ENCODE peak calls at places on chromosomes 7 and 10, in four cellular contexts. F is A549, R is ovary, V is K562. Q is an unnamed sample.

GRCh38 chr7:43362652-43363428 is 220.1 kb upstream of the STK17A start:
- DNase-seq in F (peak; percentile 12), R (peak; percentile 53), V (no peak), Q (no peak)

GRCh38 chr7:3710531-3710930 is 409.5 kb downstream of the SDK1 start:
- DNase-seq in F (no peak), R (no peak), V (no peak), Q (no peak)

GRCh38 chr10:65365878-65366277 is 1560.0 kb upstream of the LRRTM3 start:
- DNase-seq in F (peak; percentile 2), R (no peak), V (no peak), Q (no peak)

GRCh38 chr7:134480202-134480601 is 21.3 kb upstream of the AKR1B1 start:
- DNase-seq in F (no peak), R (no peak), V (no peak), Q (no peak)

GRCh38 chr7:26156454-26157365 is 4.7 kb downstream of the NFE2L3 start:
- DNase-seq in F (peak; percentile 44), R (no peak), V (peak; percentile 51), Q (no peak)

GRCh38 chr7:2572101-2572842 is 13.5 kb downstream of the IQCE start:
- DNase-seq in F (no peak), R (no peak), V (peak; percentile 64), Q (no peak)

GRCh38 chr7:18315241-18315640 is 180.3 kb upstream of the HDAC9 start:
- DNase-seq in F (no peak), R (no peak), V (no peak), Q (no peak)

GRCh38 chr7:51369746-51370145 is 53.1 kb upstream of the COBL start:
- DNase-seq in F (peak; percentile 33), R (no peak), V (peak; percentile 30), Q (no peak)

GRCh38 chr7:104328970-104329825 is 795 bp downstream of the LHFPL3 start:
- DNase-seq in F (no peak), R (no peak), V (no peak), Q (peak; percentile 76)

GRCh38 chr10:129531195-129531968 is 64.3 kb downstream of the MGMT start:
- DNase-seq in F (peak; percentile 6), R (no peak), V (no peak), Q (no peak)

GRCh38 chr10:42482411-42482810 is 156.0 kb downstream of the ZNF33B start:
- DNase-seq in F (no peak), R (no peak), V (no peak), Q (no peak)

GRCh38 chr10:55058800-55059199 is 257.8 kb upstream of the PCDH15 start:
- DNase-seq in F (no peak), R (no peak), V (no peak), Q (no peak)

GRCh38 chr7:91243591-91244368 is 20.5 kb upstream of the FZD1 start:
- DNase-seq in F (no peak), R (no peak), V (no peak), Q (no peak)

GRCh38 chr7:155796381-155797261 is 15.6 kb downstream of the SHH start:
- DNase-seq in F (peak; percentile 48), R (peak; percentile 71), V (peak; percentile 80), Q (peak; percentile 71)

GRCh38 chr7:120733143-120733542 is 124.8 kb downstream of the TSPAN12 start:
- DNase-seq in F (peak; percentile 55), R (no peak), V (no peak), Q (no peak)

GRCh38 chr7:47285860-47286491 is 295.9 kb downstream of the TNS3 start:
- DNase-seq in F (no peak), R (no peak), V (no peak), Q (no peak)

GRCh38 chr7:33905389-33906032 is at the start of gene BMPER:
- DNase-seq in F (peak; percentile 47), R (peak; percentile 66), V (no peak), Q (peak; percentile 36)

GRCh38 chr10:37563107-37563714 is 294.2 kb downstream of the ZNF248 start:
- DNase-seq in F (peak; percentile 6), R (no peak), V (no peak), Q (no peak)

GRCh38 chr10:31759124-31759798 is 169.4 kb downstream of the ARHGAP12 start:
- DNase-seq in F (peak; percentile 61), R (peak; percentile 64), V (no peak), Q (peak; percentile 71)

GRCh38 chr7:20269726-20270125 is 52.5 kb upstream of the MACC1 start:
- DNase-seq in F (no peak), R (no peak), V (no peak), Q (no peak)

GRCh38 chr7:33072471-33072870 is 9.9 kb upstream of the NT5C3A start:
- DNase-seq in F (no peak), R (no peak), V (no peak), Q (no peak)

GRCh38 chr10:76209135-76209534 is 777.7 kb downstream of the LRMDA start:
- DNase-seq in F (no peak), R (no peak), V (no peak), Q (no peak)

GRCh38 chr7:22447759-22448158 is 52.2 kb downstream of the STEAP1B start:
- DNase-seq in F (no peak), R (no peak), V (no peak), Q (no peak)

GRCh38 chr7:102425639-102426267 is 7.6 kb upstream of the ORAI2 start:
- DNase-seq in F (no peak), R (no peak), V (no peak), Q (peak; percentile 82)

GRCh38 chr10:1116051-1116450 is 59.9 kb downstream of the WDR37 start:
- DNase-seq in F (no peak), R (no peak), V (no peak), Q (no peak)

GRCh38 chr10:92814790-92815189 is 33.5 kb upstream of the EXOC6 start:
- DNase-seq in F (no peak), R (no peak), V (no peak), Q (no peak)

GRCh38 chr10:124943301-124944092 is 1.6 kb downstream of the ZRANB1 start:
- DNase-seq in F (peak; percentile 13), R (no peak), V (no peak), Q (no peak)

GRCh38 chr7:23347682-23348180 is 48.6 kb downstream of the MALSU1 start:
- DNase-seq in F (peak; percentile 60), R (no peak), V (peak; percentile 76), Q (no peak)

GRCh38 chr7:128459394-128459878 is 3.8 kb downstream of the HILPDA start:
- DNase-seq in F (peak; percentile 85), R (peak; percentile 67), V (peak; percentile 85), Q (no peak)

GRCh38 chr10:58782876-58783859 is 270.5 kb downstream of the BICC1 start:
- DNase-seq in F (no peak), R (no peak), V (no peak), Q (no peak)

GRCh38 chr10:112258407-112258806 is 24.8 kb upstream of the TECTB start:
- DNase-seq in F (no peak), R (no peak), V (no peak), Q (no peak)

GRCh38 chr7:79096361-79096805 is 357.1 kb downstream of the MAGI2 start:
- DNase-seq in F (no peak), R (no peak), V (no peak), Q (no peak)

GRCh38 chr10:3048114-3049019 is 19.0 kb upstream of the PFKP start:
- DNase-seq in F (no peak), R (no peak), V (peak; percentile 68), Q (no peak)

GRCh38 chr10:32057041-32057372 is 782 bp upstream of the KIF5B start:
- DNase-seq in F (no peak), R (no peak), V (no peak), Q (no peak)

GRCh38 chr10:26890956-26891355 is 30.2 kb upstream of the ABI1 start:
- DNase-seq in F (peak; percentile 78), R (peak; percentile 40), V (peak; percentile 61), Q (no peak)

GRCh38 chr7:28853150-28853549 is 105.0 kb downstream of the TRIL start:
- DNase-seq in F (no peak), R (no peak), V (no peak), Q (no peak)

DNA sequence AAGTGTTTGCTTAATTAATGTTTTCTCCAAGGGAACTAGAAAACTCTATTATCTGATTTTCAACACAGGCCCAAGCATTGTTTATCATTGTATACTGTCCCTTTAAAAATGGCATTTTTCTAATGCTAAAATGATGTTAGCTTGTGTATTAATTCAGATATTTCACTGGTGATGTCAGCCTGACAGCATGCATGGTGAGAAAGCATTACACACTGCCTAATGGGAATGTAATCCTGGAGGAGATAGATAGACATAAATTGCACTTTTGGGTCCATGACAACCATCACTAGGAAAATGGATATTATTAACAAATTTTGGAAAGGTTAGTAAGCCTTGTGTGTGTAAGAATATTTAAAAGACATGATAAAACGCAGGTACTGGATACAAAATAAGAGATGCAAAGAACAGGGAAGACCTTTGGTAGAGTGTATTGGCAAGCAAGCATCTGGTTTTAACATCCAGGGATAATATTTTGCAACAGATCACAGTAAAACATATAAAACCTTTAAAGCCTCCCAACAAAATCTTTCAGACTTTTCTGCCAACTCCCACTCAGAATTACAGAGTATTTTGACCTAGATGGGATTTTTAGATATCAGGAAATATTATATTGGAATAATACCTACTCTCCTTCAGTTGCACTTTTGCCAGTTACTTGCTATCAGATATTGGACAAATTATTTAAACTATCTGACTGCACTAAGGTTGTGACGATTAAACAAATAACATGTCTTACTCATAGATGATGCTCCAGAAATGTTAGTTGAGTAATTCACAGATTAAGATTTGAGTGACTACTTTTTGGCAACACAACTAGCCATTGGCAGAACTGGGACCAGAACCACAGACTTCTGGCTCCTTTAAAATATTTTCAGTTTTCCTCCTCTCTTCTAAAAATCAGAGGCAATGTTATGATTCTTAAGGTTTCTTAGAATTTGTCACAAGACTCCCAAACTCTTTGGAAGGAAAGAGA is 291.5 kb upstream of the SEMA3C start:
- DNase-seq in F (no peak), R (no peak), V (no peak), Q (no peak)
- TF ChIP-seq EP300 in F (no peak), R (no peak), V (no peak), Q (no peak)

GRCh38 chr7:30166841-30167235 is 32.1 kb downstream of the MTURN start:
- DNase-seq in F (no peak), R (no peak), V (no peak), Q (no peak)
- H3K4me1 ChIP-seq in F (peaks cover 32% of the 10 kb centered on the region), R (no peaks in the 10 kb centered on the region), V (peaks cover 25% of the 10 kb centered on the region), Q (peaks cover 39% of the 10 kb centered on the region)

GRCh38 chr7:30146127-30146612 is 11.4 kb downstream of the MTURN start:
- DNase-seq in F (no peak), R (no peak), V (peak; percentile 95), Q (no peak)
- H3K27ac ChIP-seq in F (no peak overlapping the region), R (no peak overlapping the region), V (peak overlapping the region; percentile 78), Q (no peak overlapping the region)

GRCh38 chr7:30468791-30469190 is 9.8 kb downstream of the NOD1 start:
- DNase-seq in F (no peak), R (peak; percentile 74), V (no peak), Q (no peak)
- TF ChIP-seq EP300 in F (no peak), R (no peak), V (no peak), Q (no peak)

DNA sequence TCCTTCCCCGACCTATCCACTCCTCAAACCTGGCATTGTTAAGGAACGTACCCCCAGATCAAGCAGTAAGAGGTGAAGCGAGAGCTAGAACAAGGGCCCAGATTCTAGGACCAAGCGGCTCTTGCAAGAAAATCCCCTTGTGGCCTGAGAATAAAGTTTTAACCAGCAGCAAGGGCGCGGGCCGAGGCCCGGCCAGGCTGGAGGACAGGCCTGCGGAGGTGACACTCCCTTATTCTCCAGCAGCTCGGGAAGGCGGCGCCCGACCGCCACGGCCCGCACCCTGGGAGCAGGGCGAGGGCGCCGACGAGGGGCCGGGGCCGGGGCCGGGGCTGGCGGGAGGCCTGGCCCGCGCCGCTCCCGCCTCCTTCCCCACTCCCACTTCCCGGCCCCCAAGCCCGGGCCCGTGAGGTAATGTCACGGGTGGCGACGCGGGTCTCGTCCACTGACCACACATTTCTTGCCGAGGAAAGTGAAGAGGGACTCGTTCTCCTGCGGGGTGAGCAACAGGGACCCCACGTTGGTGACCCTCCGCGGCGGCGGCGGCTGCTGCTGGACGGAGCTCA is 551 bp downstream of the WASL start:
- DNase-seq in F (peak; percentile 50), R (peak; percentile 62), V (peak; percentile 70), Q (peak; percentile 92)
- H3K4me1 ChIP-seq in F (peaks cover 39% of the 10 kb centered on the region), R (peaks cover 4% of the 10 kb centered on the region), V (peaks cover 25% of the 10 kb centered on the region), Q (peaks cover 55% of the 10 kb centered on the region)

Q was measured in upper lobe of left lung.